ENCODE peak calls at places on chromosome 5, in ten cellular contexts. One of them, this sample, is unnamed.

GRCh38 chr5:961711-962240 is 46.8 kb upstream of the NKD2 start:
- DNase-seq in AG09309: no peak
- DNase-seq in stimulated activated CD4-positive, alpha-beta T cell treated with anti-CD3 and anti-CD28 coated beads, Interleukin-2, amount 100 ng/mL, for 24 hours: no peak
- DNase-seq in LoVo: no peak
- DNase-seq in A673: no peak
- DNase-seq in left ventricle myocardium inferior: no peak
- DNase-seq in GM04504: no peak
- DNase-seq in mesothelial cell of epicardium: no peak
- DNase-seq in substantia nigra: no peak
- DNase-seq in sciatic nerve: no peak
- DNase-seq in this sample: no peak

GRCh38 chr5:123717139-123717538 is 205.2 kb downstream of the CSNK1G3 start:
- DNase-seq in A673: no peak
- DNase-seq in sciatic nerve: no peak
- DNase-seq in AG09309: no peak
- DNase-seq in GM04504: no peak
- DNase-seq in stimulated activated CD4-positive, alpha-beta T cell treated with anti-CD3 and anti-CD28 coated beads, Interleukin-2, amount 100 ng/mL, for 24 hours: no peak
- DNase-seq in left ventricle myocardium inferior: no peak
- DNase-seq in substantia nigra: no peak
- DNase-seq in LoVo: no peak
- DNase-seq in mesothelial cell of epicardium: no peak
- DNase-seq in this sample: no peak

GRCh38 chr5:451587-452458 is 8.8 kb downstream of the EXOC3 start:
- DNase-seq in GM04504: no peak
- DNase-seq in AG09309: no peak
- DNase-seq in A673: no peak
- DNase-seq in mesothelial cell of epicardium: no peak
- DNase-seq in sciatic nerve: no peak
- DNase-seq in left ventricle myocardium inferior: no peak
- DNase-seq in stimulated activated CD4-positive, alpha-beta T cell treated with anti-CD3 and anti-CD28 coated beads, Interleukin-2, amount 100 ng/mL, for 24 hours: no peak
- DNase-seq in LoVo: no peak
- DNase-seq in substantia nigra: no peak
- DNase-seq in this sample: no peak

GRCh38 chr5:176781638-176782570 is 28.5 kb upstream of the UNC5A start:
- DNase-seq in substantia nigra: no peak
- DNase-seq in stimulated activated CD4-positive, alpha-beta T cell treated with anti-CD3 and anti-CD28 coated beads, Interleukin-2, amount 100 ng/mL, for 24 hours: no peak
- DNase-seq in sciatic nerve: peak; percentile 10
- DNase-seq in GM04504: no peak
- DNase-seq in AG09309: no peak
- DNase-seq in A673: no peak
- DNase-seq in LoVo: no peak
- DNase-seq in mesothelial cell of epicardium: no peak
- DNase-seq in left ventricle myocardium inferior: no peak
- DNase-seq in this sample: no peak

GRCh38 chr5:89769975-89770374 is 639.6 kb downstream of the CETN3 start:
- DNase-seq in left ventricle myocardium inferior: no peak
- DNase-seq in AG09309: no peak
- DNase-seq in A673: no peak
- DNase-seq in GM04504: no peak
- DNase-seq in stimulated activated CD4-positive, alpha-beta T cell treated with anti-CD3 and anti-CD28 coated beads, Interleukin-2, amount 100 ng/mL, for 24 hours: no peak
- DNase-seq in mesothelial cell of epicardium: no peak
- DNase-seq in sciatic nerve: no peak
- DNase-seq in LoVo: no peak
- DNase-seq in substantia nigra: no peak
- DNase-seq in this sample: no peak

GRCh38 chr5:135189024-135189423 is 155.0 kb upstream of the PITX1 start:
- DNase-seq in substantia nigra: no peak
- DNase-seq in sciatic nerve: no peak
- DNase-seq in A673: no peak
- DNase-seq in AG09309: no peak
- DNase-seq in mesothelial cell of epicardium: no peak
- DNase-seq in GM04504: no peak
- DNase-seq in stimulated activated CD4-positive, alpha-beta T cell treated with anti-CD3 and anti-CD28 coated beads, Interleukin-2, amount 100 ng/mL, for 24 hours: no peak
- DNase-seq in LoVo: no peak
- DNase-seq in left ventricle myocardium inferior: no peak
- DNase-seq in this sample: no peak

GRCh38 chr5:66197764-66198405 is 53.8 kb downstream of the SREK1 start:
- DNase-seq in LoVo: peak; percentile 58
- DNase-seq in GM04504: no peak
- DNase-seq in stimulated activated CD4-positive, alpha-beta T cell treated with anti-CD3 and anti-CD28 coated beads, Interleukin-2, amount 100 ng/mL, for 24 hours: no peak
- DNase-seq in AG09309: no peak
- DNase-seq in mesothelial cell of epicardium: no peak
- DNase-seq in sciatic nerve: no peak
- DNase-seq in left ventricle myocardium inferior: no peak
- DNase-seq in substantia nigra: no peak
- DNase-seq in A673: no peak
- DNase-seq in this sample: no peak

GRCh38 chr5:37615184-37615583 is 224.7 kb downstream of the GDNF start:
- DNase-seq in left ventricle myocardium inferior: no peak
- DNase-seq in A673: no peak
- DNase-seq in mesothelial cell of epicardium: no peak
- DNase-seq in substantia nigra: no peak
- DNase-seq in sciatic nerve: no peak
- DNase-seq in LoVo: no peak
- DNase-seq in stimulated activated CD4-positive, alpha-beta T cell treated with anti-CD3 and anti-CD28 coated beads, Interleukin-2, amount 100 ng/mL, for 24 hours: no peak
- DNase-seq in GM04504: peak; percentile 68
- DNase-seq in AG09309: peak; percentile 81
- DNase-seq in this sample: no peak

GRCh38 chr5:123450641-123451421 is 27.6 kb upstream of the CEP120 start:
- DNase-seq in LoVo: no peak
- DNase-seq in stimulated activated CD4-positive, alpha-beta T cell treated with anti-CD3 and anti-CD28 coated beads, Interleukin-2, amount 100 ng/mL, for 24 hours: no peak
- DNase-seq in substantia nigra: no peak
- DNase-seq in left ventricle myocardium inferior: no peak
- DNase-seq in sciatic nerve: no peak
- DNase-seq in mesothelial cell of epicardium: no peak
- DNase-seq in A673: peak; percentile 71
- DNase-seq in AG09309: no peak
- DNase-seq in GM04504: no peak
- DNase-seq in this sample: peak; percentile 36

GRCh38 chr5:156913719-156914370 is 49.2 kb downstream of the TIMD4 start:
- DNase-seq in LoVo: no peak
- DNase-seq in GM04504: no peak
- DNase-seq in mesothelial cell of epicardium: no peak
- DNase-seq in stimulated activated CD4-positive, alpha-beta T cell treated with anti-CD3 and anti-CD28 coated beads, Interleukin-2, amount 100 ng/mL, for 24 hours: peak; percentile 22
- DNase-seq in substantia nigra: no peak
- DNase-seq in A673: peak; percentile 61
- DNase-seq in sciatic nerve: no peak
- DNase-seq in AG09309: no peak
- DNase-seq in left ventricle myocardium inferior: no peak
- DNase-seq in this sample: peak; percentile 7

GRCh38 chr5:131288328-131288727 is 24.5 kb downstream of the CDC42SE2 start:
- DNase-seq in A673: no peak
- DNase-seq in mesothelial cell of epicardium: no peak
- DNase-seq in GM04504: no peak
- DNase-seq in left ventricle myocardium inferior: no peak
- DNase-seq in AG09309: no peak
- DNase-seq in LoVo: no peak
- DNase-seq in stimulated activated CD4-positive, alpha-beta T cell treated with anti-CD3 and anti-CD28 coated beads, Interleukin-2, amount 100 ng/mL, for 24 hours: no peak
- DNase-seq in sciatic nerve: no peak
- DNase-seq in substantia nigra: no peak
- DNase-seq in this sample: no peak

GRCh38 chr5:42502613-42503470 is 79.6 kb downstream of the GHR start:
- DNase-seq in LoVo: no peak
- DNase-seq in GM04504: no peak
- DNase-seq in AG09309: no peak
- DNase-seq in mesothelial cell of epicardium: no peak
- DNase-seq in substantia nigra: no peak
- DNase-seq in sciatic nerve: no peak
- DNase-seq in left ventricle myocardium inferior: no peak
- DNase-seq in stimulated activated CD4-positive, alpha-beta T cell treated with anti-CD3 and anti-CD28 coated beads, Interleukin-2, amount 100 ng/mL, for 24 hours: no peak
- DNase-seq in A673: no peak
- DNase-seq in this sample: no peak

GRCh38 chr5:17743580-17744435 is 109.5 kb downstream of the TAF11L14 start:
- DNase-seq in mesothelial cell of epicardium: no peak
- DNase-seq in A673: no peak
- DNase-seq in AG09309: no peak
- DNase-seq in GM04504: no peak
- DNase-seq in stimulated activated CD4-positive, alpha-beta T cell treated with anti-CD3 and anti-CD28 coated beads, Interleukin-2, amount 100 ng/mL, for 24 hours: no peak
- DNase-seq in LoVo: no peak
- DNase-seq in substantia nigra: no peak
- DNase-seq in sciatic nerve: no peak
- DNase-seq in left ventricle myocardium inferior: no peak
- DNase-seq in this sample: no peak

GRCh38 chr5:115875447-115875846 is 33.7 kb downstream of the AP3S1 start:
- DNase-seq in LoVo: no peak
- DNase-seq in AG09309: no peak
- DNase-seq in stimulated activated CD4-positive, alpha-beta T cell treated with anti-CD3 and anti-CD28 coated beads, Interleukin-2, amount 100 ng/mL, for 24 hours: no peak
- DNase-seq in mesothelial cell of epicardium: no peak
- DNase-seq in sciatic nerve: no peak
- DNase-seq in A673: no peak
- DNase-seq in left ventricle myocardium inferior: no peak
- DNase-seq in GM04504: no peak
- DNase-seq in substantia nigra: no peak
- DNase-seq in this sample: no peak

GRCh38 chr5:53091304-53091703 is 18.3 kb downstream of the MOCS2 start:
- DNase-seq in stimulated activated CD4-positive, alpha-beta T cell treated with anti-CD3 and anti-CD28 coated beads, Interleukin-2, amount 100 ng/mL, for 24 hours: no peak
- DNase-seq in GM04504: no peak
- DNase-seq in AG09309: no peak
- DNase-seq in mesothelial cell of epicardium: no peak
- DNase-seq in LoVo: peak; percentile 24
- DNase-seq in sciatic nerve: no peak
- DNase-seq in left ventricle myocardium inferior: no peak
- DNase-seq in substantia nigra: no peak
- DNase-seq in A673: peak; percentile 41
- DNase-seq in this sample: no peak

GRCh38 chr5:1763960-1764605 is 35.6 kb downstream of the MRPL36 start:
- DNase-seq in GM04504: no peak
- DNase-seq in left ventricle myocardium inferior: no peak
- DNase-seq in AG09309: no peak
- DNase-seq in stimulated activated CD4-positive, alpha-beta T cell treated with anti-CD3 and anti-CD28 coated beads, Interleukin-2, amount 100 ng/mL, for 24 hours: no peak
- DNase-seq in substantia nigra: no peak
- DNase-seq in A673: no peak
- DNase-seq in mesothelial cell of epicardium: peak; percentile 26
- DNase-seq in LoVo: no peak
- DNase-seq in sciatic nerve: peak; percentile 46
- DNase-seq in this sample: no peak

GRCh38 chr5:93653716-93654115 is 70.7 kb downstream of the NR2F1 start:
- DNase-seq in GM04504: no peak
- DNase-seq in substantia nigra: no peak
- DNase-seq in sciatic nerve: no peak
- DNase-seq in AG09309: no peak
- DNase-seq in LoVo: no peak
- DNase-seq in mesothelial cell of epicardium: no peak
- DNase-seq in left ventricle myocardium inferior: no peak
- DNase-seq in stimulated activated CD4-positive, alpha-beta T cell treated with anti-CD3 and anti-CD28 coated beads, Interleukin-2, amount 100 ng/mL, for 24 hours: no peak
- DNase-seq in A673: no peak
- DNase-seq in this sample: no peak

GRCh38 chr5:155564541-155564940 is 551.0 kb downstream of the KIF4B start:
- DNase-seq in stimulated activated CD4-positive, alpha-beta T cell treated with anti-CD3 and anti-CD28 coated beads, Interleukin-2, amount 100 ng/mL, for 24 hours: no peak
- DNase-seq in LoVo: no peak
- DNase-seq in substantia nigra: no peak
- DNase-seq in A673: no peak
- DNase-seq in AG09309: no peak
- DNase-seq in GM04504: no peak
- DNase-seq in mesothelial cell of epicardium: no peak
- DNase-seq in sciatic nerve: no peak
- DNase-seq in left ventricle myocardium inferior: no peak
- DNase-seq in this sample: no peak

GRCh38 chr5:173328896-173329369 is 719 bp upstream of the STC2 start:
- DNase-seq in stimulated activated CD4-positive, alpha-beta T cell treated with anti-CD3 and anti-CD28 coated beads, Interleukin-2, amount 100 ng/mL, for 24 hours: peak; percentile 22
- DNase-seq in GM04504: peak; percentile 64
- DNase-seq in substantia nigra: no peak
- DNase-seq in sciatic nerve: no peak
- DNase-seq in LoVo: no peak
- DNase-seq in AG09309: no peak
- DNase-seq in left ventricle myocardium inferior: no peak
- DNase-seq in A673: peak; percentile 30
- DNase-seq in mesothelial cell of epicardium: peak; percentile 67
- DNase-seq in this sample: no peak

GRCh38 chr5:126509339-126509738 is 85.7 kb downstream of the ALDH7A1 start:
- DNase-seq in GM04504: no peak
- DNase-seq in left ventricle myocardium inferior: no peak
- DNase-seq in AG09309: no peak
- DNase-seq in mesothelial cell of epicardium: no peak
- DNase-seq in LoVo: no peak
- DNase-seq in A673: no peak
- DNase-seq in substantia nigra: no peak
- DNase-seq in stimulated activated CD4-positive, alpha-beta T cell treated with anti-CD3 and anti-CD28 coated beads, Interleukin-2, amount 100 ng/mL, for 24 hours: no peak
- DNase-seq in sciatic nerve: no peak
- DNase-seq in this sample: no peak

GRCh38 chr5:40401281-40401680 is 278.4 kb upstream of the PTGER4 start:
- DNase-seq in GM04504: no peak
- DNase-seq in AG09309: no peak
- DNase-seq in left ventricle myocardium inferior: no peak
- DNase-seq in LoVo: no peak
- DNase-seq in substantia nigra: no peak
- DNase-seq in sciatic nerve: no peak
- DNase-seq in A673: peak; percentile 65
- DNase-seq in mesothelial cell of epicardium: no peak
- DNase-seq in stimulated activated CD4-positive, alpha-beta T cell treated with anti-CD3 and anti-CD28 coated beads, Interleukin-2, amount 100 ng/mL, for 24 hours: no peak
- DNase-seq in this sample: no peak

GRCh38 chr5:58773744-58774441 is 191.0 kb downstream of the RAB3C start:
- DNase-seq in A673: no peak
- DNase-seq in sciatic nerve: no peak
- DNase-seq in AG09309: no peak
- DNase-seq in GM04504: no peak
- DNase-seq in mesothelial cell of epicardium: no peak
- DNase-seq in substantia nigra: peak; percentile 38
- DNase-seq in stimulated activated CD4-positive, alpha-beta T cell treated with anti-CD3 and anti-CD28 coated beads, Interleukin-2, amount 100 ng/mL, for 24 hours: no peak
- DNase-seq in left ventricle myocardium inferior: peak; percentile 41
- DNase-seq in LoVo: no peak
- DNase-seq in this sample: peak; percentile 39

GRCh38 chr5:107604990-107605389 is 65.7 kb downstream of the EFNA5 start:
- DNase-seq in LoVo: no peak
- DNase-seq in substantia nigra: no peak
- DNase-seq in sciatic nerve: no peak
- DNase-seq in A673: peak; percentile 23
- DNase-seq in mesothelial cell of epicardium: no peak
- DNase-seq in left ventricle myocardium inferior: no peak
- DNase-seq in GM04504: no peak
- DNase-seq in AG09309: no peak
- DNase-seq in stimulated activated CD4-positive, alpha-beta T cell treated with anti-CD3 and anti-CD28 coated beads, Interleukin-2, amount 100 ng/mL, for 24 hours: no peak
- DNase-seq in this sample: no peak